ENCODE peak calls at places on chromosome 15, in six cellular contexts. N is GM23248, T is PC-3, P is GM23338, D is MM.1S, K is PC-9. I is an unnamed sample. For H3F3A, the result is how much of the 10 kb centered on the place peaks cover.

GRCh38 chr15:65171428-65171827 is 13.7 kb downstream of the CLPX start:
- DNase-seq in N (no peak), T (peak), P (no peak), D (no peak), K (no peak), I (no peak)

GRCh38 chr15:72306211-72306785 is 13.7 kb downstream of the CELF6 start:
- DNase-seq in N (peak), T (no peak), P (peak), D (no peak), K (no peak), I (peak)

GRCh38 chr15:91940466-91941381 is 87.2 kb downstream of the SLCO3A1 start:
- DNase-seq in N (no peak), T (no peak), P (peak), D (no peak), K (peak), I (no peak)

GRCh38 chr15:50907866-50908208 is 646 bp upstream of the AP4E1 start:
- DNase-seq in N (peak), T (peak), P (peak), D (peak), K (peak), I (peak)

GRCh38 chr15:39362832-39363561 is 217.9 kb upstream of the THBS1 start:
- DNase-seq in N (peak), T (no peak), P (no peak), D (no peak), K (no peak), I (no peak)

GRCh38 chr15:38895326-38896282 is 331.0 kb upstream of the RASGRP1 start:
- DNase-seq in N (peak), T (peak), P (no peak), D (no peak), K (no peak), I (no peak)

GRCh38 chr15:92848852-92849598 is 51.1 kb upstream of the CHD2 start:
- DNase-seq in N (peak), T (no peak), P (no peak), D (no peak), K (no peak), I (no peak)

GRCh38 chr15:74134387-74135027 is 4.1 kb downstream of the ISLR2 start:
- DNase-seq in N (peak), T (no peak), P (peak), D (no peak), K (no peak), I (peak)

GRCh38 chr15:69452702-69453513 is at the start of gene RPLP1:
- DNase-seq in N (peak), T (peak), P (peak), D (peak), K (peak), I (peak)
- H3F3A ChIP-seq in N (half or more), T (under half), P (under half), D (half or more), K (half or more), I (half or more)

DNA sequence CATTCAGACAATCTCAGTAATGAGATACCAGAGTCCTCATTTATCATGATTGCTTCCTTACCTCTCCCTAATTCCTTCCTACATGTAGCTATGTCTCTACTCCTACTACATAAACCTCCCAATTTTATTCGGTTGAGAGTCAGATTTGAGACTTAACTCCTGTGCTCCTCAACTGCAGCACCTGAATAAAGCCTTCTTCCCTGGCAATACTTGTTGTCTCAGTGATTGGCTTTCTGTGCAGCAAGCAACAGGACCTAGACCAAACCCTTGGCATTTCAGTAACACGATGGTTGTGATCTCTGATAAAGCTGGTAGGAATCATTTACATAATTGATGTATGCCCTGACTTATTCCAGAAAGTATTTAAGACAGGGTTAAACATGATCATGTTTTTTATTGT is 106.7 kb upstream of the NANOGP8 start:
- DNase-seq in N (no peak), T (no peak), P (no peak), D (no peak), K (no peak), I (no peak)
- TF ChIP-seq EZH2 in N (no peak), T (no peak), P (no peak), D (no peak), K (no peak), I (no peak)

DNA sequence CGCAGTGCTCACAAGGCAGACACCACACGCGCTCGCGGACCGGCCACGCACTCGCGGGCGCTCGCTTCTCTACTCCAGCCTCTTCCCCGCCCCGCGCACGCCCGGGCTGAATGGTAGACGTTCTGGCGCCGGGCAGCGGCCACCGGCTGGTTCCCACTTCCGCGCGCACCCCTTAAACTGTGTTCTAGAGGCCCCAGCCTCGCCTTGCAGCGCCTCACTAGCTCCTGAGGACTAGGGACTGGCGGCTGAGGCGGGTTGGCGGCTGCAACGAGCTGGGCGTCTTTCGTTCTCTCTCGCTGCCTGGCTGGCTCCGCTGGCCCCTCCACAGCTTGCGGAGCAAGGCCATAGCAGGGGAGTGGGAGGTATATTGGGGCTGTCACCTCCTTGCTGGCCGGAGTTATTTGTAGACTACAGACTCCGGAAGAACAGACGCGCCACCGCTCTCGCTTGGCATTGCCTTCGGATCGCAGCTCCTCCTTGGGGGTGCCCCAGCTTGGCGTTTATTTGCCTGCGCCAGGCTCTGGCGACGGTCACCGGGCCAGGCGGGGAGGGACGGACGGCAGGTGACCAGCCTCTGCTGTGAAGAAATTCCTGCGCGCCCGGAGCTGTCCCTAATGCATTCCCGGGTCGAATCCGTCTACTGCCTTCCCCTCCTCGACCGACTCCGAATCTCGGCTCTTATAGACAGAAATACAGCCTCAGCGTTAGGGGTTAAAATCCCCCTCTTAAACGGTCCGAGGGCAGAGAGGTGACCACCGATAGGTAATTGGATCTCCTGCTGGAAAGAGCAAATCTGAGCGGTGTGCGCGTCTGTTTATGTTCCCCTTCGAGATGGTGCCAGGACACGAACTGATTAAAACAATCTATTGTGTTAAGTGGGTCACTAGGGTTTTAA is 1.3 kb downstream of the GREM1 start:
- DNase-seq in N (peak), T (peak), P (peak), D (no peak), K (no peak), I (peak)
- H3F3A ChIP-seq in N (half or more), T (under half), P (under half), D (under half), K (under half), I (under half)

GRCh38 chr15:70127797-70128756 is 30.4 kb upstream of the TLE3 start:
- DNase-seq in N (no peak), T (no peak), P (no peak), D (no peak), K (no peak), I (no peak)
- TF ChIP-seq EZH2 in N (no peak), T (no peak), P (no peak), D (no peak), K (no peak), I (no peak)

DNA sequence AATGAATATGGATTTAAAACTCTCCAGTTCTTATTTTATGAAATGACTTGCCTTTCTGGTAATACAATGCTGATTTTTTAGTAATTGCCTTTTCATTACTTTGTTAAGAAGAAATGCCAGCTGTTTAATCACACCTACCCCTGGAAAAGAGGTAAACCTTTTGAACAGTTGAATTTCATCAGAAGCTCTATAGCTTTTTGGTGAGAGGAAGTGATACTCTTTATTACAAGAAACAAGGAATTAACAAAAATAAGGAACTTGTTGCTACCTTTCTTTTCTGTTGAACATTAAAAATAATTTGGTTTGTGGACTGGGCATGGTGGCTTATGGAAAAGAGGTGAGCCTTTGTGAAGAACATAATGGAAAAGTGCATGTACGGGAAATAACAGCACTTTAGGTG is 19.7 kb downstream of the BLOC1S6 start:
- DNase-seq in N (no peak), T (no peak), P (no peak), D (no peak), K (no peak), I (no peak)
- H3F3A ChIP-seq in N (under half), T (under half), P (under half), D (under half), K (under half), I (under half)

GRCh38 chr15:76343313-76343996 is 6.9 kb downstream of the ISL2 start:
- DNase-seq in N (no peak), T (no peak), P (no peak), D (no peak), K (no peak), I (peak)
- TF ChIP-seq EZH2 in N (peak), T (no peak), P (peak), D (no peak), K (no peak), I (no peak)

DNA sequence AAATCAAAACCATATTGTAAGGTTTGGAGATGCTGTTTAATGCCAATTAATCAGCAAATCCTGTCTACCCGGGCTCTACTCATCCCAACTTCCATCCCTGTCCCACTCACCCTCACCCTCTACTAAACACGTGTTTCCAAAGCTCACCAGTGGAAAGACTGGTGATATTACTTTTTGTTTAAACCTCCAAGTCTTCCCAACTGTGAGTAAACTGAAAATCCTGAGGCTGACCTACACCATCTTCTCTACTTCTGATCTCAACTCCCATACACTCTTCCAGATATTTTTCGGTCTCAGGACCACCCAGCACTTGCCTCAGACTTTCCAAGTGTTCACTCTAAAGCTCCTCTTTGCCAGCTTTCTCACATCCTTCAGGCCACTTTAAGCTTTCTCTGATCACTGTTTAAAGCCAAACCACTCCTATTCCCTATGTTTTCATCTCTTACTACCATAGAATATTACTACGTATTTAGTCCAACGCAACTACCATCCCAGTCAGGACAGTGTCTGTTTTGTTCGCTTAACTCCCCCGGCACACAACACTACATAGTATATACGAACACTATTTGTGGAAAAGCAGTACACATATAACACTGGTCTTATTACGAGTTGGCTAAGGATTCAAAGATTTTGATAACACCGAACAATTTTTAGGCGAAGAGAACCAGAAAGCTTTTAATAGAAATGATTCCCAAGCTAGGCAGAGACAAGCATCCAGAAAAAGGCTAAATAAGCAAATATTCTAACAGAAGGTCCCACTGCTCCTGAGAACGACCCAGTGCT is 684 bp downstream of the RPL4 start:
- DNase-seq in N (peak), T (no peak), P (no peak), D (no peak), K (no peak), I (no peak)
- H3F3A ChIP-seq in N (half or more), T (under half), P (half or more), D (half or more), K (half or more), I (half or more)

GRCh38 chr15:96416934-96417759 is 86.6 kb downstream of the NR2F2 start:
- DNase-seq in N (peak), T (no peak), P (peak), D (no peak), K (no peak), I (peak)
- TF ChIP-seq EZH2 in N (peak), T (no peak), P (peak), D (no peak), K (no peak), I (peak)

DNA sequence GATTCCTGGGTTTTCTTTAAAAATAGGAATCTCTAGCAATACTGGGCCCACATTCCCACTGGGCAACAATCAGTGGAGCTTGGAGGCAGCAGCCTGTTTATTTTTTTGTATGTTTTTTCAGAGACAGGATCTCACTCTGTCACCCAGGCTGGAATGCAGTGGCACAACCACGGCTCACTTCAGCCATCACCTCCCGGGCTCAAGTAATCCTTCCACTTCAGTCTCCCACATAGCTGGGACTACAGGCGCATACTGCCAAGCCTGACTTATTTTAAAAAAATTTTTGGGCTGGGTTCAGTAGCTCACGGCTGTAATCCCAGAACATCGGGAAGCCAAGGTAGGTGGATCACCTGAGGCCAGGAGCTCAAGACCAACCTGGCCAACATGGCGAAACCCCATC is 29.1 kb upstream of the GNB5 start:
- DNase-seq in N (no peak), T (no peak), P (no peak), D (no peak), K (no peak), I (no peak)
- H3F3A ChIP-seq in N (under half), T (under half), P (under half), D (under half), K (under half), I (under half)

GRCh38 chr15:28107894-28108255 is 8.8 kb upstream of the OCA2 start:
- DNase-seq in N (no peak), T (peak), P (no peak), D (no peak), K (no peak), I (no peak)
- TF ChIP-seq EZH2 in N (no peak), T (no peak), P (no peak), D (no peak), K (no peak), I (no peak)

I was measured in neural progenitor cell.